ENCODE peak calls at places on chromosomes 13 and 19, in six cellular contexts. Y, S, U, O, E and I are unnamed samples. For H3K4me1, the result is how much of the 10 kb centered on the place peaks cover.

GRCh38 chr13:30002577-30002976 is 152.2 kb upstream of the UBL3 start:
- DNase-seq in Y (no peak), S (no peak), U (no peak), O (no peak), E (no peak), I (no peak)

GRCh38 chr13:60347174-60347573 is 49.8 kb upstream of the TDRD3 start:
- DNase-seq in Y (no peak), S (no peak), U (no peak), O (no peak), E (no peak), I (no peak)

GRCh38 chr13:43368003-43368402 is 344.6 kb downstream of the DNAJC15 start:
- DNase-seq in Y (no peak), S (no peak), U (no peak), O (no peak), E (no peak), I (no peak)

GRCh38 chr19:1651548-1652394 is 644 bp downstream of the TCF3 start:
- DNase-seq in Y (no peak), S (peak), U (peak), O (peak), E (peak), I (no peak)

GRCh38 chr19:35088514-35088913 is 27.1 kb upstream of the FXYD3 start:
- DNase-seq in Y (no peak), S (no peak), U (no peak), O (no peak), E (no peak), I (no peak)

GRCh38 chr13:114128624-114129522 is 3.5 kb downstream of the RASA3 start:
- DNase-seq in Y (no peak), S (peak), U (peak), O (peak), E (peak), I (peak)

GRCh38 chr19:36049080-36049698 is 4.9 kb downstream of the THAP8 start:
- DNase-seq in Y (no peak), S (no peak), U (no peak), O (no peak), E (no peak), I (no peak)

GRCh38 chr13:33544308-33544707 is 258.8 kb upstream of the STARD13 start:
- DNase-seq in Y (no peak), S (no peak), U (no peak), O (no peak), E (no peak), I (no peak)

GRCh38 chr13:111044087-111044830 is 70.9 kb upstream of the ARHGEF7 start:
- DNase-seq in Y (no peak), S (no peak), U (no peak), O (no peak), E (no peak), I (no peak)

GRCh38 chr19:3610745-3611717 is 4.4 kb upstream of the TBXA2R start:
- DNase-seq in Y (no peak), S (no peak), U (no peak), O (no peak), E (no peak), I (no peak)

GRCh38 chr19:13040916-13041292 is 45.6 kb downstream of the NFIX start:
- DNase-seq in Y (no peak), S (no peak), U (no peak), O (no peak), E (no peak), I (no peak)
- H3K4me1 ChIP-seq in Y (half or more), S (under half), U (half or more), O (under half), E (under half), I (half or more)

DNA sequence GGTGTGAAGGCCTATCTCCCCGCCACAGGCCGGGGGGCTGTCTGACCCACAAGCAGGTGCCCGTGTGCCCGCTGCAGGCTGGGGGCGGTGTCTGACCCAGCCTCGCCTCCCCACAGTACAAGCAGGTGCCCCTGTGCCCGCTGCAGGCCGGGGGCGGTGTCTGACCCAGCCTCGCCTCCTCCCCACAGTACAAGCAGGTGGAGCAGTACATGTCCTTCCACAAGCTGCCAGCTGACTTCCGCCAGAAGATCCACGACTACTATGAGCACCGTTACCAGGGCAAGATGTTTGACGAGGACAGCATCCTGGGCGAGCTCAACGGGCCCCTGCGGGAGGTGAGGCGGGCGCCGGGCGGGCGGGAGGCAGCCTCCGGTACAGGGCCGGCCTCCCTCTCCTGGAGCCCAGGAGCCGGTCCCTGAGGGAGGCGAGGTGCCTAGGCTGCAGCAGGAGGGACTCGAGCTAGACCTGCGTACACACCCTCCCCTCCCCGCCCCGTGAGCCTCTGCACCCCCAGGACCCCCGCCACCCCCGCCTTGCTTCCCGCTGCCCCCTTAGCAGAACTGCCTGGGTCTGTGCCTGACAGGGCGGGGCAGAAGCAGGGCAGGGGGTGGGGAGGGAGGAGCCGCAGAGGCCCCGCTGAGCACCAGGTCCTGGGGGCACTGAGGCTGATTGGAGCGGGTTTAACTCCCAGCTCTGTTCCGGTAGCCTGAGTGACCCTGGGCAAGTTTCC is 20.6 kb downstream of the HCN2 start:
- DNase-seq in Y (no peak), S (peak), U (no peak), O (peak), E (no peak), I (no peak)
- H3K4me3 ChIP-seq in Y (peak), S (peak), U (no peak), O (peak), E (peak), I (no peak)

GRCh38 chr19:7340959-7341837 is 7.5 kb upstream of the ARHGEF18 start:
- DNase-seq in Y (no peak), S (peak), U (peak), O (peak), E (peak), I (peak)
- H3K4me1 ChIP-seq in Y (under half), S (under half), U (under half), O (half or more), E (under half), I (under half)

GRCh38 chr19:21423057-21424041 is 26.4 kb downstream of the ZNF493 start:
- DNase-seq in Y (no peak), S (no peak), U (no peak), O (no peak), E (no peak), I (no peak)
- H3K4me3 ChIP-seq in Y (no peak), S (no peak), U (no peak), O (no peak), E (no peak), I (peak)

GRCh38 chr19:48858984-48859710 is 9.3 kb downstream of the PLEKHA4 start:
- DNase-seq in Y (no peak), S (peak), U (no peak), O (peak), E (no peak), I (no peak)

GRCh38 chr19:48856921-48857320 is 11.5 kb downstream of the PLEKHA4 start:
- DNase-seq in Y (no peak), S (no peak), U (no peak), O (no peak), E (no peak), I (no peak)

GRCh38 chr19:48852292-48852691 is 16.0 kb upstream of the HSD17B14 start:
- DNase-seq in Y (no peak), S (no peak), U (no peak), O (no peak), E (no peak), I (no peak)

GRCh38 chr19:48854103-48854502 is 14.3 kb downstream of the PLEKHA4 start:
- DNase-seq in Y (no peak), S (no peak), U (no peak), O (no peak), E (no peak), I (no peak)

DNA sequence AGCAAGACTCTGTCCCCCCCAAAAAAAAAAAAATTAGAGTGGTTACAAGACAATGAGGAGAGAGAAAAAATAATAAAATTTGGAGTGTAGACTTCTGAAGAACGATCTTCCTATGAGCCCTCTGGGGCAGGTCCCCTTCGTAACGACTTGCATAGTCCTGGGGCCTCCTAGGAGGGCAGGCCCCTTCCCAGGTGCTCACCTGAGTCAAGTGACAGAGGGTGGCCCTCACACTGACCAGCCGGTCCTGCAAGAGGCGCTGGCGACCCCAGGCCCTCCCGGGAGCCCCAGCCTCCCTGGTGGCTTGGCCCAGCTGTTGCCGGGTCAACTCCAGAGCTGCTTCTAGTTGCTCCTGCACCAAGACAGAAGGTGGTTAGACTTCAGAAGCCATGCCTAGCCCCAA is 14.9 kb downstream of the PLEKHA4 start:
- DNase-seq in Y (no peak), S (no peak), U (no peak), O (no peak), E (no peak), I (no peak)
- H3K4me1 ChIP-seq in Y (under half), S (under half), U (under half), O (under half), E (under half), I (under half)

DNA sequence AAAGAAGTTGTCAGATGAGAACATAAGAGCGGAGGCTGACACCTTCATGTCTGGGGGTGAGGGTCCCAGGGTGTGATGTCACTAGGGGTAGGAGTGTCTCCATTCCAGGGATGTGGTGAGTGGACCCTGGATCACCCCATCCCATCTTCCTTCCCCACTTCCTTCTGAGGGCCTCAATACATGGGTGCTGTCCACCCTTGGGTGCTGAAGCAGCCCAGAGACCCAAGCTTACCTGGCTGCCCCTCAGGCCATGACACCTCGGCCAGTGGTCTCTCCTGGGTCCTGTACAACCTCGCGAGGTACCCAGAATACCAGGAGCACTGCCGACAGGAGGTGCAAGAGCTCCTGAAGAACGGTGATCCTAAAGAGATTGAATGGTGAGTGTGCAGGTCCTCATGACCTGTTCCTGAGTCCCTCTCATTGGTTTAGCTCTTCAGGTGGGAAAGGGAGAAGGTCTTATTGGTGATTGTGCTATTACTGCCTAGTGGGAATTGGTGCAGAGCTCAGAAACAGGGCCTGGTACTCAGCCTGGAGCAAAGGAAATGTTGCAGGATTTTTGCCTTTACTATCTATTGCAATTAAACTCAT is 37.7 kb upstream of the CYP4F8 start:
- DNase-seq in Y (no peak), S (no peak), U (no peak), O (no peak), E (no peak), I (no peak)
- H3K4me3 ChIP-seq in Y (no peak), S (no peak), U (no peak), O (no peak), E (no peak), I (no peak)

GRCh38 chr13:40981361-40981760 is 37.8 kb downstream of the ELF1 start:
- DNase-seq in Y (no peak), S (no peak), U (no peak), O (no peak), E (no peak), I (no peak)

GRCh38 chr13:40982772-40983171 is 36.3 kb downstream of the ELF1 start:
- DNase-seq in Y (no peak), S (peak), U (peak), O (peak), E (peak), I (no peak)

GRCh38 chr13:40979232-40979631 is 39.9 kb downstream of the ELF1 start:
- DNase-seq in Y (no peak), S (no peak), U (no peak), O (no peak), E (no peak), I (no peak)

GRCh38 chr13:40981949-40982348 is 37.2 kb downstream of the ELF1 start:
- DNase-seq in Y (no peak), S (no peak), U (no peak), O (no peak), E (no peak), I (no peak)

DNA sequence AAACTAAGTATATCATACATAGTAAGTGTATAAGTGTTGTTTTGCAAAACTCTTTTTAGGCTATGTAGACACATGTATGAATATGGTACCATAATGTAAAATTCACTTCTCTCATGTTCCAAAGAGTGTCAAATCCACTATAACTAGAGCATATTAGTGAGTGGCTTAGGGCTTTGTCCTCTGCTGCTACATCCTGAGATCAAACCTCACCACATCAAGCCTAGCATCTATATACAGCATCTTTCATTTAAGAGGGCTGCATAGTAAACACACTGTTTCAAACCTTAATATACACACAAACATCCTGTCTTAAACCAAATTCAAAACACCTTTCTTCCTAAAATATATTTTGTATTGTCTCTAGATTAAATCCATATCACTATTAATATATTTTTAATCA is 38.6 kb downstream of the ELF1 start:
- DNase-seq in Y (no peak), S (no peak), U (no peak), O (peak), E (no peak), I (no peak)
- H3K4me1 ChIP-seq in Y (half or more), S (half or more), U (half or more), O (half or more), E (under half), I (half or more)

DNA sequence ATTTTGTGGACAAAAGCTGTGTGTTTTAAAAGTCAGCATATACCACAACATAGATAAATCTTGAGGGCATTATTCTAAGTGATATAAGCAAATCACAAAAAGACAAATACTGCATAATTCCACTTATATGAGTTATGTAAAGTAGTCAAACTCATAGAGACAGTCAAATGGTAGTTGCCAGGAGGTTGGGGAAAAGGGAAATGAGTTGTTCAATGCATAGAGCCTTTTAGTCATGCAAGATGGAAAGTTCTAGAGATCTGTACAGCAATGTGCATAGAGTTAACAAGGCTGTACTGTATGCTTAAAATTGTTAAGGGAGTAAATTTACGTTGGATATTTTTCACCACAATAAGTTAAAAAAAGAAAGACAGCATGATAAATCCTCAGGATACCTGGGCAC is 244.7 kb downstream of the DCT start:
- DNase-seq in Y (no peak), S (no peak), U (no peak), O (no peak), E (no peak), I (no peak)
- H3K4me3 ChIP-seq in Y (no peak), S (no peak), U (no peak), O (no peak), E (no peak), I (no peak)